ENCODE peak calls at places on chromosomes 1 and 21, in ten cellular contexts. One of them, this sample, is unnamed.
A peak's percentile ranks its signal among the peaks of the same experiment; 100 is the strongest.

GRCh38 chr1:233217832-233218231 is 77.7 kb downstream of the PCNX2 start:
- DNase-seq in left ventricle myocardium inferior: no peak
- DNase-seq in H9: no peak
- DNase-seq in adrenal gland: peak; percentile 21
- DNase-seq in mammary epithelial cell: no peak
- DNase-seq in tibial artery: no peak
- DNase-seq in ovary: no peak
- DNase-seq in mesendoderm: no peak
- DNase-seq in CD8-positive, alpha-beta T cell: no peak
- DNase-seq in suprapubic skin: no peak
- DNase-seq in this sample: peak; percentile 46

GRCh38 chr21:39867198-39867650 is at the start of gene PCP4:
- DNase-seq in left ventricle myocardium inferior: no peak
- DNase-seq in H9: peak; percentile 93
- DNase-seq in adrenal gland: peak; percentile 75
- DNase-seq in mammary epithelial cell: peak; percentile 42
- DNase-seq in tibial artery: no peak
- DNase-seq in ovary: no peak
- DNase-seq in mesendoderm: peak; percentile 92
- DNase-seq in CD8-positive, alpha-beta T cell: no peak
- DNase-seq in suprapubic skin: no peak
- DNase-seq in this sample: peak; percentile 80

GRCh38 chr1:23745515-23745914 is 2.2 kb downstream of the ELOA start:
- DNase-seq in left ventricle myocardium inferior: no peak
- DNase-seq in H9: no peak
- DNase-seq in adrenal gland: no peak
- DNase-seq in mammary epithelial cell: peak; percentile 36
- DNase-seq in tibial artery: no peak
- DNase-seq in ovary: no peak
- DNase-seq in mesendoderm: peak; percentile 59
- DNase-seq in CD8-positive, alpha-beta T cell: no peak
- DNase-seq in suprapubic skin: no peak
- DNase-seq in this sample: no peak

GRCh38 chr1:219128957-219129356 is 44.7 kb upstream of the LYPLAL1 start:
- DNase-seq in left ventricle myocardium inferior: no peak
- DNase-seq in H9: no peak
- DNase-seq in adrenal gland: no peak
- DNase-seq in mammary epithelial cell: no peak
- DNase-seq in tibial artery: no peak
- DNase-seq in ovary: no peak
- DNase-seq in mesendoderm: no peak
- DNase-seq in CD8-positive, alpha-beta T cell: no peak
- DNase-seq in suprapubic skin: no peak
- DNase-seq in this sample: no peak

GRCh38 chr1:183716286-183716685 is 63.2 kb upstream of the APOBEC4 start:
- DNase-seq in left ventricle myocardium inferior: no peak
- DNase-seq in H9: no peak
- DNase-seq in adrenal gland: no peak
- DNase-seq in mammary epithelial cell: no peak
- DNase-seq in tibial artery: no peak
- DNase-seq in ovary: no peak
- DNase-seq in mesendoderm: no peak
- DNase-seq in CD8-positive, alpha-beta T cell: no peak
- DNase-seq in suprapubic skin: no peak
- DNase-seq in this sample: no peak

GRCh38 chr1:161021168-161021958 is 411 bp upstream of the F11R start:
- DNase-seq in left ventricle myocardium inferior: peak; percentile 79
- DNase-seq in H9: peak; percentile 100
- DNase-seq in adrenal gland: peak; percentile 89
- DNase-seq in mammary epithelial cell: peak; percentile 100
- DNase-seq in tibial artery: peak; percentile 57
- DNase-seq in ovary: peak; percentile 78
- DNase-seq in mesendoderm: peak; percentile 100
- DNase-seq in CD8-positive, alpha-beta T cell: peak; percentile 89
- DNase-seq in suprapubic skin: peak; percentile 92
- DNase-seq in this sample: peak; percentile 64

GRCh38 chr1:32748348-32748747 is 45.8 kb upstream of the SYNC start:
- DNase-seq in left ventricle myocardium inferior: no peak
- DNase-seq in H9: no peak
- DNase-seq in adrenal gland: no peak
- DNase-seq in mammary epithelial cell: no peak
- DNase-seq in tibial artery: no peak
- DNase-seq in ovary: no peak
- DNase-seq in mesendoderm: no peak
- DNase-seq in CD8-positive, alpha-beta T cell: no peak
- DNase-seq in suprapubic skin: no peak
- DNase-seq in this sample: no peak

GRCh38 chr1:30216602-30217001 is 506.8 kb downstream of the MATN1 start:
- DNase-seq in left ventricle myocardium inferior: no peak
- DNase-seq in H9: no peak
- DNase-seq in adrenal gland: no peak
- DNase-seq in mammary epithelial cell: no peak
- DNase-seq in tibial artery: no peak
- DNase-seq in ovary: no peak
- DNase-seq in mesendoderm: no peak
- DNase-seq in CD8-positive, alpha-beta T cell: no peak
- DNase-seq in suprapubic skin: peak; percentile 4
- DNase-seq in this sample: no peak

GRCh38 chr1:181674617-181675016 is 191.3 kb downstream of the CACNA1E start:
- DNase-seq in left ventricle myocardium inferior: no peak
- DNase-seq in H9: no peak
- DNase-seq in adrenal gland: no peak
- DNase-seq in mammary epithelial cell: no peak
- DNase-seq in tibial artery: no peak
- DNase-seq in ovary: no peak
- DNase-seq in mesendoderm: no peak
- DNase-seq in CD8-positive, alpha-beta T cell: no peak
- DNase-seq in suprapubic skin: no peak
- DNase-seq in this sample: no peak

GRCh38 chr1:56099766-56100165 is 479.6 kb downstream of the PLPP3 start:
- DNase-seq in left ventricle myocardium inferior: no peak
- DNase-seq in H9: no peak
- DNase-seq in adrenal gland: no peak
- DNase-seq in mammary epithelial cell: no peak
- DNase-seq in tibial artery: no peak
- DNase-seq in ovary: no peak
- DNase-seq in mesendoderm: no peak
- DNase-seq in CD8-positive, alpha-beta T cell: no peak
- DNase-seq in suprapubic skin: no peak
- DNase-seq in this sample: no peak

GRCh38 chr1:69220672-69221071 is 347.1 kb upstream of the LRRC7 start:
- DNase-seq in left ventricle myocardium inferior: no peak
- DNase-seq in H9: no peak
- DNase-seq in adrenal gland: no peak
- DNase-seq in mammary epithelial cell: no peak
- DNase-seq in tibial artery: no peak
- DNase-seq in ovary: no peak
- DNase-seq in mesendoderm: no peak
- DNase-seq in CD8-positive, alpha-beta T cell: no peak
- DNase-seq in suprapubic skin: no peak
- DNase-seq in this sample: no peak

DNA sequence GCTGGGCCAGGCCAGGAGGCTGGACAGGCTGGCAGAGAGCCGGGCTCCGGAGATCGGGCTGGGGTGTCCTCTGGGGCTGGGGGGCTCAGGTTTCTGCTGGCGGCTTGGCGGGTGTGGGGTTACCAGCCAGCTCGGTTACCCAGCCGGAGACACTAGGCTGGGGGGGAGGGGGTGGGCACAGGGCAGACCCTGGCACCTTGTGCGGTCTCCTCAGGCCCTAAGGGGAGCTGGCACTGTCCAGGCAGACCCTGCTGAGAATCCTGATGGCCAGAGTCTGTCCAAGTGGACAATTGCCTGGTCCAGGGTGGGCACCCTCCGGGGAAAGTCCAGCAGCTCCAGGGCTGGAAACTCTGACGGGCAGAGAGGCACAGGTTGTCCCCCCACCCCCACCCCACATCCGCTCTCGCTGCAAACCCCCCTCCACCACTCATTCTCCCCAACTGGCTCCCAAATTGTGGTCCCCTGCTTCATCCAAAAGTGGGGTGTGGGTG is 6.7 kb downstream of the ZBTB7B start:
- DNase-seq in left ventricle myocardium inferior: no peak
- DNase-seq in H9: no peak
- DNase-seq in adrenal gland: no peak
- DNase-seq in mammary epithelial cell: no peak
- DNase-seq in tibial artery: no peak
- DNase-seq in ovary: no peak
- DNase-seq in mesendoderm: no peak
- DNase-seq in CD8-positive, alpha-beta T cell: no peak
- DNase-seq in suprapubic skin: no peak
- DNase-seq in this sample: no peak
- H3K27ac ChIP-seq in left ventricle myocardium inferior: peak overlapping the region; percentile 95
- H3K27ac ChIP-seq in H9: no peak overlapping the region
- H3K27ac ChIP-seq in adrenal gland: peak overlapping the region; percentile 15
- H3K27ac ChIP-seq in mammary epithelial cell: no peak overlapping the region
- H3K27ac ChIP-seq in tibial artery: peak overlapping the region; percentile 96
- H3K27ac ChIP-seq in ovary: no peak overlapping the region
- H3K27ac ChIP-seq in mesendoderm: no peak overlapping the region
- H3K27ac ChIP-seq in CD8-positive, alpha-beta T cell: no peak overlapping the region
- H3K27ac ChIP-seq in suprapubic skin: peak overlapping the region; percentile 96
- H3K27ac ChIP-seq in this sample: no peak overlapping the region

GRCh38 chr1:226704169-226704921 is 34.7 kb downstream of the ITPKB start:
- DNase-seq in left ventricle myocardium inferior: no peak
- DNase-seq in H9: no peak
- DNase-seq in adrenal gland: no peak
- DNase-seq in mammary epithelial cell: no peak
- DNase-seq in tibial artery: no peak
- DNase-seq in ovary: no peak
- DNase-seq in mesendoderm: no peak
- DNase-seq in CD8-positive, alpha-beta T cell: no peak
- DNase-seq in suprapubic skin: no peak
- DNase-seq in this sample: no peak
- H3K27ac ChIP-seq in left ventricle myocardium inferior: peak overlapping the region; percentile 98
- H3K27ac ChIP-seq in H9: no peak overlapping the region
- H3K27ac ChIP-seq in adrenal gland: no peak overlapping the region
- H3K27ac ChIP-seq in mammary epithelial cell: no peak overlapping the region
- H3K27ac ChIP-seq in tibial artery: peak overlapping the region; percentile 95
- H3K27ac ChIP-seq in ovary: no peak overlapping the region
- H3K27ac ChIP-seq in mesendoderm: no peak overlapping the region
- H3K27ac ChIP-seq in CD8-positive, alpha-beta T cell: peak overlapping the region; percentile 72
- H3K27ac ChIP-seq in suprapubic skin: peak overlapping the region; percentile 100
- H3K27ac ChIP-seq in this sample: peak overlapping the region; percentile 100

DNA sequence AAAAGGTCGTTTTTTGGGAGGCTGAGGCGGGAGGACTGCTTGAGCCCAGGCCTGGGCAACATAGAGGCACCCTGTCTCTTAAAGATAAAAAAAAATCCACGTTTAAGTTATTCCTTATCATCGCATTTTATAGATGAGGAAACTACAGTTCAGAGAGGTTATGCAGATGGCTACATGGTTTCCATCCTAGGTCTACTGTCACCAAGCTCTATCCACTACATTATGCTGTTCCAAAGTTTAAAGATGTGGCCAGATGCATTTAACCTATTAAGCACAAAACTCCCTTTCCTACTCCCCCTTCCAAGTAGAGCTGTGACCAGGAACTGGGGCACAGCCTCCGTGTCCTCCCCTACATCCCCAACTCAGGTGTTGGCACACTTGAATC is 1.4 kb downstream of the TAF5L start:
- DNase-seq in left ventricle myocardium inferior: no peak
- DNase-seq in H9: no peak
- DNase-seq in adrenal gland: no peak
- DNase-seq in mammary epithelial cell: no peak
- DNase-seq in tibial artery: no peak
- DNase-seq in ovary: no peak
- DNase-seq in mesendoderm: no peak
- DNase-seq in CD8-positive, alpha-beta T cell: no peak
- DNase-seq in suprapubic skin: no peak
- DNase-seq in this sample: no peak
- H3K27ac ChIP-seq in left ventricle myocardium inferior: peak overlapping the region; percentile 94
- H3K27ac ChIP-seq in H9: no peak overlapping the region
- H3K27ac ChIP-seq in adrenal gland: no peak overlapping the region
- H3K27ac ChIP-seq in mammary epithelial cell: no peak overlapping the region
- H3K27ac ChIP-seq in tibial artery: peak overlapping the region; percentile 78
- H3K27ac ChIP-seq in ovary: no peak overlapping the region
- H3K27ac ChIP-seq in mesendoderm: no peak overlapping the region
- H3K27ac ChIP-seq in CD8-positive, alpha-beta T cell: no peak overlapping the region
- H3K27ac ChIP-seq in suprapubic skin: no peak overlapping the region
- H3K27ac ChIP-seq in this sample: peak overlapping the region; percentile 80

DNA sequence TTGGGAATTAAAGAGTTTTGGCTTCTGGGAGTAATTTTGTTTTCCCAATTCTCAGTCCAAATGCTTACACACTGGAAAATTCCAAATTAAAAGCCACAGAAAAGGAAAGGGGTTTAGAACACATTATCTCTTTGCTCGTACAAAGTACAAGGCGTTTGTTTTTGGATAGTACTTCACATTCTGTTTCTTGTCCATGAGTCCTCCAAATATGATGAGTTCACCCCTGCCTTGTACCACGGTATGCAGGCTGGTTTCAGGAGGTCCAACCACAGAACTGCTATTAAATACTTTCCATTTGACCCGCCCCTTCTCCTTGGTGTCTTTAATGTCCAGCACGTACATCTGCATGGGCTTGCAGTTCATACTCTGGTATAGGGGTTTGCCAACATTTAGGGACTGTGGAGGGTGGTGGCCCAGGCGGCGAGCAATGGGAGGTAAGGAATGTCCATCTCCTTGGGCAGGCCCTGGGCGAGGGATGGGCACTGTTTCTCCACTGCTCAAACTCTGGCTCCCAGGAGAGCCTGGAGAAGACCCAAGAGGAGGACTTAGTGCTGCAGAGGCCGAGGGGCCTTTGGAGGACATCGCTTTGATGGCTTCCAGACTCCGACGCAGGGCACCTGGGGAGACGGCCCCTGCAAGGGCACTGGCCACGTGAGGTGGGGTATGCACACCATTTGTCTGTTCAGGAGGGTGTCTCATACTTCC is 13.7 kb upstream of the CPLANE2 start:
- DNase-seq in left ventricle myocardium inferior: no peak
- DNase-seq in H9: no peak
- DNase-seq in adrenal gland: no peak
- DNase-seq in mammary epithelial cell: no peak
- DNase-seq in tibial artery: peak; percentile 44
- DNase-seq in ovary: peak; percentile 25
- DNase-seq in mesendoderm: no peak
- DNase-seq in CD8-positive, alpha-beta T cell: no peak
- DNase-seq in suprapubic skin: no peak
- DNase-seq in this sample: no peak
- H3K27ac ChIP-seq in left ventricle myocardium inferior: peak overlapping the region; percentile 90
- H3K27ac ChIP-seq in H9: no peak overlapping the region
- H3K27ac ChIP-seq in adrenal gland: peak overlapping the region; percentile 77
- H3K27ac ChIP-seq in mammary epithelial cell: no peak overlapping the region
- H3K27ac ChIP-seq in tibial artery: peak overlapping the region; percentile 83
- H3K27ac ChIP-seq in ovary: peak overlapping the region; percentile 82
- H3K27ac ChIP-seq in mesendoderm: no peak overlapping the region
- H3K27ac ChIP-seq in CD8-positive, alpha-beta T cell: no peak overlapping the region
- H3K27ac ChIP-seq in suprapubic skin: peak overlapping the region; percentile 70
- H3K27ac ChIP-seq in this sample: peak overlapping the region; percentile 82

GRCh38 chr1:93723733-93724270 is 42.2 kb upstream of the BCAR3 start:
- DNase-seq in left ventricle myocardium inferior: no peak
- DNase-seq in H9: no peak
- DNase-seq in adrenal gland: no peak
- DNase-seq in mammary epithelial cell: no peak
- DNase-seq in tibial artery: no peak
- DNase-seq in ovary: no peak
- DNase-seq in mesendoderm: no peak
- DNase-seq in CD8-positive, alpha-beta T cell: no peak
- DNase-seq in suprapubic skin: no peak
- DNase-seq in this sample: no peak
- H3K27ac ChIP-seq in left ventricle myocardium inferior: peak overlapping the region; percentile 89
- H3K27ac ChIP-seq in H9: no peak overlapping the region
- H3K27ac ChIP-seq in adrenal gland: no peak overlapping the region
- H3K27ac ChIP-seq in mammary epithelial cell: no peak overlapping the region
- H3K27ac ChIP-seq in tibial artery: peak overlapping the region; percentile 71
- H3K27ac ChIP-seq in ovary: no peak overlapping the region
- H3K27ac ChIP-seq in mesendoderm: no peak overlapping the region
- H3K27ac ChIP-seq in CD8-positive, alpha-beta T cell: no peak overlapping the region
- H3K27ac ChIP-seq in suprapubic skin: no peak overlapping the region
- H3K27ac ChIP-seq in this sample: no peak overlapping the region

This sample was measured in dorsolateral prefrontal cortex.